ENCODE peak calls at places on chromosomes 16 and 17, in ten cellular contexts. R is H54; N is fibroblast of lung; H is stimulated activated CD4-positive, alpha-beta T cell treated with anti-CD3 and anti-CD28 coated beads, Interleukin-1b, Interleukin-23, amount 100 ng/mL, for 24 hours; J is HuH-7.5; E is nephron progenitor cell; X is EL; Y is activated naive CD4-positive, alpha-beta T cell; P is coronary artery; C is NCI-H1092 treated with DMSO at 0.1 percent for 48 hours. S is an unnamed sample.

GRCh38 chr17:64017381-64017980 is 3.0 kb downstream of the ICAM2 start:
- DNase-seq in R (no peak), N (no peak), H (no peak), J (no peak), E (no peak), X (no peak), Y (no peak), P (no peak), C (no peak), S (no peak)

GRCh38 chr17:74528491-74529199 is 2.6 kb downstream of the CD300LB start:
- DNase-seq in R (no peak), N (no peak), H (no peak), J (no peak), E (no peak), X (no peak), Y (no peak), P (peak), C (no peak), S (no peak)

GRCh38 chr16:13478991-13479390 is 441.0 kb upstream of the ERCC4 start:
- DNase-seq in R (no peak), N (no peak), H (no peak), J (no peak), E (no peak), X (no peak), Y (no peak), P (no peak), C (no peak), S (no peak)

GRCh38 chr17:41486809-41487530 is 2.7 kb downstream of the KRT36 start:
- DNase-seq in R (no peak), N (no peak), H (no peak), J (no peak), E (peak), X (no peak), Y (peak), P (no peak), C (no peak), S (no peak)

GRCh38 chr17:60091908-60092331 is 13.2 kb upstream of the HEATR6 start:
- DNase-seq in R (no peak), N (no peak), H (no peak), J (no peak), E (no peak), X (peak), Y (no peak), P (no peak), C (no peak), S (no peak)

GRCh38 chr17:43734376-43734775 is 24.2 kb downstream of the SOST start:
- DNase-seq in R (no peak), N (peak), H (no peak), J (no peak), E (no peak), X (peak), Y (no peak), P (no peak), C (no peak), S (no peak)

GRCh38 chr17:7220593-7221280 is 999 bp downstream of the ACADVL start:
- DNase-seq in R (no peak), N (peak), H (peak), J (no peak), E (no peak), X (peak), Y (no peak), P (no peak), C (peak), S (peak)

GRCh38 chr16:81275795-81276194 is 37.3 kb downstream of the BCO1 start:
- DNase-seq in R (no peak), N (no peak), H (no peak), J (no peak), E (no peak), X (no peak), Y (no peak), P (no peak), C (no peak), S (no peak)

GRCh38 chr16:66668777-66669444 is 27.6 kb downstream of the CMTM4 start:
- DNase-seq in R (no peak), N (no peak), H (no peak), J (no peak), E (no peak), X (peak), Y (no peak), P (no peak), C (no peak), S (no peak)

GRCh38 chr17:21530311-21530710 is 154.2 kb downstream of the KCNJ12 start:
- DNase-seq in R (no peak), N (no peak), H (no peak), J (no peak), E (no peak), X (no peak), Y (no peak), P (peak), C (no peak), S (no peak)

GRCh38 chr17:55609737-55610201 is 98.5 kb upstream of the SMIM36 start:
- DNase-seq in R (no peak), N (peak), H (no peak), J (no peak), E (no peak), X (peak), Y (no peak), P (no peak), C (no peak), S (no peak)

GRCh38 chr17:42325026-42325425 is 36.7 kb downstream of the STAT5A start:
- DNase-seq in R (peak), N (peak), H (no peak), J (no peak), E (no peak), X (peak), Y (no peak), P (no peak), C (no peak), S (no peak)

GRCh38 chr16:57299009-57299718 is 14.7 kb upstream of the PLLP start:
- DNase-seq in R (peak), N (no peak), H (no peak), J (no peak), E (peak), X (peak), Y (no peak), P (peak), C (no peak), S (peak)

S was measured in NCI-H345.